ENCODE peak calls at places on chromosomes 12 and 14, in ten cellular contexts. W is right cardiac atrium; V is effector CD4-positive, alpha-beta T cell; Y is iPS-NIHi11; I is stimulated activated CD4-positive, alpha-beta T cell treated with anti-CD3 and anti-CD28 coated beads, Interleukin-4, amount 100 ng/mL, for 48 hours; K is Right ventricle myocardium superior; C is endothelial cell; D is GM23338; L is NCI-H748 treated with DMSO at 0.1 percent for 48 hours; E is bronchial epithelial cell. A is an unnamed sample.
A peak's percentile ranks its signal among the peaks of the same experiment; 100 is the strongest.

GRCh38 chr12:118299791-118300460 is 72.8 kb downstream of the TAOK3 start:
- DNase-seq in V (no peak), C (no peak), W (no peak), L (no peak), Y (no peak), K (no peak), E (no peak), D (no peak), I (no peak), A (no peak)

GRCh38 chr12:70598467-70599194 is 38.6 kb downstream of the PTPRB start:
- DNase-seq in L (peak; percentile 68), D (no peak), I (no peak), C (no peak), V (no peak), Y (no peak), K (no peak), W (peak; percentile 48), E (no peak), A (no peak)

GRCh38 chr14:100709252-100709955 is 17.3 kb upstream of the DLK1 start:
- DNase-seq in I (no peak), K (peak; percentile 62), L (no peak), W (peak; percentile 73), Y (peak; percentile 69), V (no peak), D (peak; percentile 46), C (peak; percentile 51), E (no peak), A (no peak)

GRCh38 chr12:1421091-1421902 is 173.1 kb downstream of the FBXL14 start:
- DNase-seq in K (no peak), L (no peak), D (no peak), C (no peak), W (no peak), E (no peak), I (no peak), Y (no peak), V (no peak), A (no peak)

GRCh38 chr14:79548836-79549235 is 662.5 kb downstream of the DIO2 start:
- DNase-seq in V (no peak), W (no peak), I (no peak), E (no peak), L (no peak), Y (no peak), D (no peak), C (no peak), K (no peak), A (no peak)

GRCh38 chr14:32472512-32473472 is 143.7 kb downstream of the AKAP6 start:
- DNase-seq in D (peak; percentile 67), C (no peak), V (no peak), E (peak; percentile 79), I (no peak), L (peak; percentile 32), W (peak; percentile 69), K (peak; percentile 61), Y (peak; percentile 11), A (no peak)

GRCh38 chr14:55073856-55074255 is 22.4 kb downstream of the MAPK1IP1L start:
- DNase-seq in W (no peak), Y (no peak), V (no peak), K (no peak), E (no peak), C (no peak), I (no peak), L (no peak), D (no peak), A (no peak)

GRCh38 chr12:26266881-26267280 is 71.5 kb downstream of the SSPN start:
- DNase-seq in E (peak; percentile 73), W (no peak), D (no peak), V (no peak), I (no peak), L (no peak), C (no peak), K (no peak), Y (no peak), A (no peak)

GRCh38 chr14:71021347-71022014 is 114.2 kb downstream of the PCNX1 start:
- DNase-seq in D (no peak), E (no peak), C (no peak), L (no peak), Y (no peak), V (no peak), I (no peak), K (no peak), W (no peak), A (no peak)

GRCh38 chr14:61320806-61321384 is 484 bp upstream of the PRKCH start:
- DNase-seq in I (no peak), V (no peak), W (peak; percentile 54), K (peak; percentile 44), Y (no peak), C (no peak), D (peak; percentile 18), L (peak; percentile 27), E (peak; percentile 39), A (no peak)

GRCh38 chr14:23930742-23931141 is 22.8 kb upstream of the DHRS4 start:
- DNase-seq in L (no peak), V (no peak), W (peak; percentile 75), Y (no peak), K (no peak), E (no peak), I (no peak), D (no peak), C (no peak), A (no peak)

GRCh38 chr12:46400406-46400805 is 27.8 kb upstream of the SLC38A2 start:
- DNase-seq in K (no peak), E (no peak), Y (no peak), D (no peak), L (no peak), W (no peak), C (no peak), I (no peak), V (no peak), A (no peak)

GRCh38 chr12:132141976-132142678 is 2.0 kb downstream of the DDX51 start:
- DNase-seq in W (peak; percentile 40), I (no peak), Y (no peak), D (no peak), V (no peak), K (no peak), E (no peak), L (no peak), C (no peak), A (no peak)

GRCh38 chr14:53956427-53957201 is at the start of gene BMP4:
- DNase-seq in C (peak; percentile 72), E (peak; percentile 79), L (no peak), V (no peak), D (peak; percentile 97), I (no peak), W (peak; percentile 95), Y (peak; percentile 84), K (peak; percentile 91), A (no peak)

GRCh38 chr12:117119592-117120198 is 20.5 kb upstream of the TESC start:
- DNase-seq in C (peak; percentile 47), Y (peak; percentile 71), V (no peak), K (peak; percentile 65), E (no peak), I (no peak), W (no peak), D (peak; percentile 84), L (peak; percentile 29), A (peak; percentile 18)

GRCh38 chr12:120331390-120331789 is 3.8 kb upstream of the PLA2G1B start:
- DNase-seq in V (no peak), I (no peak), E (no peak), K (no peak), C (no peak), W (no peak), L (no peak), Y (no peak), D (no peak), A (no peak)

GRCh38 chr12:124007810-124008570 is 35.0 kb downstream of the ZNF664 start:
- DNase-seq in D (no peak), E (peak; percentile 23), V (no peak), W (no peak), I (no peak), L (no peak), Y (no peak), K (no peak), C (no peak), A (no peak)